ENCODE peak calls at places on chromosome 12, in eight cellular contexts. Y, B, V, W, O, F, A and S are unnamed samples.
A peak's percentile ranks its signal among the peaks of the same experiment; 100 is the strongest.

GRCh38 chr12:55847033-55847432 is 4.3 kb upstream of the MMP19 start:
- DNase-seq in Y (no peak), B (no peak), V (peak; percentile 35), W (no peak), O (peak; percentile 79), F (no peak), A (peak; percentile 74), S (no peak)

GRCh38 chr12:22525426-22525825 is 18.9 kb downstream of the C2CD5 start:
- DNase-seq in Y (no peak), B (no peak), V (no peak), W (no peak), O (no peak), F (no peak), A (peak; percentile 6), S (no peak)

GRCh38 chr12:104133861-104134260 is 4.1 kb downstream of the NFYB start:
- DNase-seq in Y (no peak), B (no peak), V (no peak), W (no peak), O (no peak), F (no peak), A (no peak), S (no peak)

GRCh38 chr12:63937381-63938168 is 93.1 kb downstream of the SRGAP1 start:
- DNase-seq in Y (no peak), B (no peak), V (no peak), W (no peak), O (no peak), F (no peak), A (no peak), S (no peak)

GRCh38 chr12:114636723-114637480 is 47.1 kb downstream of the TBX3 start:
- DNase-seq in Y (no peak), B (no peak), V (no peak), W (no peak), O (no peak), F (no peak), A (no peak), S (peak; percentile 87)

GRCh38 chr12:121145221-121145620 is 12.5 kb downstream of the P2RX7 start:
- DNase-seq in Y (no peak), B (no peak), V (no peak), W (no peak), O (no peak), F (no peak), A (peak; percentile 18), S (no peak)

GRCh38 chr12:15334225-15334624 is 11.9 kb downstream of the PTPRO start:
- DNase-seq in Y (no peak), B (no peak), V (no peak), W (no peak), O (no peak), F (no peak), A (no peak), S (no peak)

GRCh38 chr12:101173197-101173749 is 36.8 kb downstream of the SLC5A8 start:
- DNase-seq in Y (no peak), B (no peak), V (no peak), W (no peak), O (no peak), F (no peak), A (no peak), S (peak; percentile 48)

GRCh38 chr12:22034709-22035506 is 11.1 kb upstream of the CMAS start:
- DNase-seq in Y (no peak), B (no peak), V (no peak), W (no peak), O (no peak), F (no peak), A (peak; percentile 34), S (no peak)

GRCh38 chr12:27158322-27158721 is 75.9 kb upstream of the C12orf71 start:
- DNase-seq in Y (no peak), B (no peak), V (no peak), W (no peak), O (no peak), F (no peak), A (no peak), S (peak; percentile 70)

GRCh38 chr12:52946797-52947547 is 1.9 kb upstream of the KRT18 start:
- DNase-seq in Y (no peak), B (no peak), V (no peak), W (no peak), O (no peak), F (no peak), A (peak; percentile 51), S (peak; percentile 81)

GRCh38 chr12:52946334-52946733 is 2.6 kb upstream of the KRT18 start:
- DNase-seq in Y (no peak), B (no peak), V (no peak), W (no peak), O (no peak), F (no peak), A (no peak), S (no peak)

GRCh38 chr12:52942914-52943207 is 6.1 kb upstream of the KRT18 start:
- DNase-seq in Y (no peak), B (no peak), V (no peak), W (no peak), O (no peak), F (no peak), A (no peak), S (no peak)

GRCh38 chr12:52945389-52946232 is 3.3 kb upstream of the KRT18 start:
- DNase-seq in Y (no peak), B (no peak), V (no peak), W (peak; percentile 88), O (no peak), F (no peak), A (peak; percentile 90), S (peak; percentile 99)

DNA sequence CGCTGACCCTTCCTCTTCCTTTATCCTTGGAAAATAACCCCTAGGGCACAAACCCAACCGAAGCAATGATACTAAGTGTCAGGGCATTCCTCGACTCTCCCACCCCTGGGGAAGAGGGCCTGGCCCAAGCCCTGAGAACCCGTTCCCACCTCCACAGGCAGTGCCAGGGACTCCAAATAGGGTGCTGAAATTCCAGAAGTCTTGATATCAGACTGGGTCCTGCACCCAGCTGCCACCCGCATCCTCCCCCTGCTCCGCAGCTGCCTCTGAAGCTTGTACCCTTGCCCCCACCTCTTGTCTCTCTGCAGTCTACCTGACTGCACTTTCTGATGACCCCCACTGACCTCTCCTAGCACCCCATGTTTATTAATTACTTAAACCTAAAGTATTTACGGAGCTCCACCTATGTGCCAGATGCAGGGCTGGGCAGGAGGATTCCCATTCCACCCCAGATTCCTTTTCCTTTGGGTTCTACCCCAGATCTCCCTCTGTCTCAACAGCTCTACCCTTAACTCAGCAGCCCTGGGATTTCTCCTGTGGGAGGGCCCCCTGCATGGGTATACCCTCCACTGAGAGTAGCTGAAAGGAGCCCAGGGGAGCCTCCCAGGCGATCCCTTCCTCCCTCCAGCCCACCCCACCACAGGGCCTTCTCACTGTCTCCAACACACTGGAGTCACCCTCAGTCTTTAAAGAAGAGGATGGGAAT is 4.1 kb upstream of the KRT18 start:
- DNase-seq in Y (no peak), B (no peak), V (no peak), W (peak; percentile 56), O (no peak), F (no peak), A (no peak), S (peak; percentile 73)
- H3K4me3 ChIP-seq in Y (no peak overlapping the region), B (no peak overlapping the region), V (no peak overlapping the region), W (peak overlapping the region; percentile 54), O (no peak overlapping the region), F (no peak overlapping the region), A (no peak overlapping the region), S (peak overlapping the region; percentile 58)

DNA sequence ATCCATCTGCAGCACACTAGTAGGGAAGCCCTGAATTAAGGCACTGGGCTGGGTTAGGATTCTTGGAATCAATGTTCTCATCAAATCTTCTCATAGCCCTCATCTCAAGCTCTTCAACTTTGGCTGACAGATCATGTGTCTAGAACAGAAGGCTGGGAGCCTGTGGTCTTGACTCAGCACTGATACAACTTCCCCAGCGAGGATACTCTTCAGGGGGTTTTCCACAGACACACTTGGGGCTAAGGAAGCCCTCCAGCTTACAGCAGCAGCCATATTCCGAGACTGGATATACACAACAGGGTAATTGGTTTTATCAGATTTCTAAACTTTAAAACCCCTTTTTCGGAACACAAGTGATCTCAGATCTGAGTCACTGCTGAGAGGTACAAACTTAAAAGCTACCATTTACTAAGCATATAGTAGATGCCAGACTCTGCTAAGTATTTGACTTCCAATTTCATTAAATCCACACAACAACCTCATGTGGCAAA is 3.5 kb downstream of the FMNL3 start:
- DNase-seq in Y (no peak), B (no peak), V (no peak), W (no peak), O (no peak), F (peak; percentile 87), A (peak; percentile 81), S (no peak)
- H3K4me3 ChIP-seq in Y (no peak overlapping the region), B (no peak overlapping the region), V (no peak overlapping the region), W (no peak overlapping the region), O (no peak overlapping the region), F (peak overlapping the region; percentile 77), A (peak overlapping the region; percentile 41), S (no peak overlapping the region)

GRCh38 chr12:113422929-113423669 is 919 bp downstream of the SDSL start:
- DNase-seq in Y (no peak), B (no peak), V (no peak), W (no peak), O (no peak), F (no peak), A (no peak), S (no peak)
- H3K4me3 ChIP-seq in Y (no peak overlapping the region), B (peak overlapping the region; percentile 63), V (peak overlapping the region; percentile 59), W (peak overlapping the region; percentile 81), O (peak overlapping the region; percentile 68), F (peak overlapping the region; percentile 63), A (peak overlapping the region; percentile 69), S (peak overlapping the region; percentile 61)

GRCh38 chr12:53749986-53750811 is 1.6 kb downstream of the CISTR start:
- DNase-seq in Y (no peak), B (no peak), V (no peak), W (no peak), O (no peak), F (no peak), A (no peak), S (peak; percentile 49)

GRCh38 chr12:53750812-53751335 is 905 bp downstream of the CISTR start:
- DNase-seq in Y (no peak), B (peak; percentile 44), V (peak; percentile 32), W (no peak), O (no peak), F (peak; percentile 63), A (peak; percentile 16), S (peak; percentile 83)

GRCh38 chr12:53752651-53753050 is 872 bp upstream of the CISTR start:
- DNase-seq in Y (no peak), B (no peak), V (no peak), W (no peak), O (no peak), F (no peak), A (no peak), S (no peak)

GRCh38 chr12:53752192-53752601 is 418 bp upstream of the CISTR start:
- DNase-seq in Y (no peak), B (no peak), V (no peak), W (no peak), O (no peak), F (no peak), A (no peak), S (no peak)

DNA sequence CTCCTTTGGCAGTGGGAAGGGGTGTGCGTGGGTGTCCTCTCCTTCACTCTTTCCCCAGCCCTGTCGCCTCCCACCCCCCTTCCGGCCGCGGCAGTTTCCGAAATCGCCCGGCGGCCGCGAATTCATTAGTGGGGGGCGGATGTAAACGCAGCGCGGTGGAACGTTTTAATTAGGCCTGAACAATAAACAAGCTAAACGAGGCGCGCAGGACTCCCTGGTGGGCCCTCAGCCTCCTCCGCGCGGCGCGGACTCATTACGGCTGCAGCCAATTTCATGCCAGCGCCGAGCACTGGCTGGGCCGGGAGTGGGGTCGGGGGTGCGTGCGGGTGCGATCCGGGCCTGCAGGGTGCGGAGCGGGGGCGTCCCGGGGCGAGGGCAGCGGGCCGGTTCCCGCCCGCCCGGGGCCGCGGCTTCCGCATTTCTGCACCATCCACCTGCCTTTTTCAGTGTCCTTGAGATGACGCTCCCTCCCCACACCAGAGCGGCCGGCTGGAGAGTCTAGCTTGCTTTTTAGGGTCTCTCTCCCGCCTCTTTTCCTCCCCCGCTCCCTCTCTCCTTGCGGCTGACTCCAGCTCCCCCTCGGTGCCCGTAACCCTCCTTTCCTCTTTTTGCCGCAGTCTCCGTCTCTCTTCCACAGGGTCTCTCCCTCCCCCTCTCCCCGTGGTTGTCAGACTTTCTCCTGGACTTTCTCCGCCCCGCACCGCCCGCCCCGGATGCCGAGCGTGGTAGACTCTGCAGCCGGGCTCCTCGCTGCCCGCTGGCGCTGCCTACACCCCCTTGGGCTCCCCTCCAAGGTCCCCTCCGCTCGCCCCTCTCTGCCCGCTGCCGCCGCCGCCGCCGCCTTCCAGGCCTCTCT is at the start of gene CISTR:
- DNase-seq in Y (no peak), B (peak; percentile 28), V (peak; percentile 30), W (no peak), O (no peak), F (peak; percentile 54), A (no peak), S (peak; percentile 81)
- H3K4me3 ChIP-seq in Y (peak within 1 kb of the TSS; percentile 49), B (peak within 1 kb of the TSS; percentile 60), V (peak within 1 kb of the TSS; percentile 70), W (no peak within 1 kb of the TSS), O (peak within 1 kb of the TSS; percentile 59), F (peak within 1 kb of the TSS; percentile 57), A (peak within 1 kb of the TSS; percentile 31), S (peak within 1 kb of the TSS; percentile 70)